ENCODE peak calls at places on chromosomes 3 and 15, in seven cellular contexts. Y is stomach, W is GM23338, M is GM12892, H is HCT116, L is HL-60, J is transverse colon. F is an unnamed sample.

GRCh38 chr3:174495928-174496327 is 363.2 kb upstream of the NAALADL2 start:
- DNase-seq in Y (no peak), W (no peak), M (no peak), H (no peak), L (no peak), J (no peak), F (no peak)

GRCh38 chr3:141707741-141708203 is 30.3 kb upstream of the RNF7 start:
- DNase-seq in Y (no peak), W (no peak), M (no peak), H (no peak), L (no peak), J (no peak), F (no peak)

GRCh38 chr15:88912500-88912921 is 668 bp downstream of the MFGE8 start:
- DNase-seq in Y (no peak), W (peak; percentile 24), M (no peak), H (no peak), L (no peak), J (no peak), F (no peak)

GRCh38 chr3:86245360-86245759 is 745.6 kb downstream of the VGLL3 start:
- DNase-seq in Y (no peak), W (peak; percentile 55), M (no peak), H (no peak), L (no peak), J (no peak), F (no peak)

GRCh38 chr3:29764603-29765254 is 483.9 kb downstream of the RBMS3 start:
- DNase-seq in Y (no peak), W (no peak), M (no peak), H (peak; percentile 16), L (no peak), J (no peak), F (no peak)

GRCh38 chr15:96342611-96343528 is 12.4 kb downstream of the NR2F2 start:
- DNase-seq in Y (no peak), W (peak; percentile 44), M (no peak), H (no peak), L (no peak), J (no peak), F (no peak)

GRCh38 chr3:151016421-151016820 is 43.9 kb upstream of the CLRN1 start:
- DNase-seq in Y (no peak), W (no peak), M (no peak), H (no peak), L (no peak), J (no peak), F (no peak)

GRCh38 chr3:170496026-170496867 is 77.6 kb downstream of the CLDN11 start:
- DNase-seq in Y (no peak), W (peak; percentile 65), M (no peak), H (no peak), L (no peak), J (no peak), F (peak; percentile 69)

GRCh38 chr3:174533286-174533685 is 325.8 kb upstream of the NAALADL2 start:
- DNase-seq in Y (no peak), W (no peak), M (no peak), H (no peak), L (no peak), J (no peak), F (no peak)

GRCh38 chr3:194989251-194989650 is 281.7 kb downstream of the XXYLT1 start:
- DNase-seq in Y (no peak), W (no peak), M (no peak), H (no peak), L (no peak), J (no peak), F (no peak)

GRCh38 chr3:194988495-194989165 is 282.3 kb downstream of the XXYLT1 start:
- DNase-seq in Y (no peak), W (no peak), M (no peak), H (no peak), L (no peak), J (no peak), F (no peak)

GRCh38 chr3:194987571-194988494 is 283.1 kb downstream of the XXYLT1 start:
- DNase-seq in Y (no peak), W (no peak), M (no peak), H (no peak), L (no peak), J (no peak), F (no peak)

GRCh38 chr3:194991338-194991654 is 279.7 kb downstream of the XXYLT1 start:
- DNase-seq in Y (no peak), W (no peak), M (no peak), H (no peak), L (no peak), J (no peak), F (no peak)

DNA sequence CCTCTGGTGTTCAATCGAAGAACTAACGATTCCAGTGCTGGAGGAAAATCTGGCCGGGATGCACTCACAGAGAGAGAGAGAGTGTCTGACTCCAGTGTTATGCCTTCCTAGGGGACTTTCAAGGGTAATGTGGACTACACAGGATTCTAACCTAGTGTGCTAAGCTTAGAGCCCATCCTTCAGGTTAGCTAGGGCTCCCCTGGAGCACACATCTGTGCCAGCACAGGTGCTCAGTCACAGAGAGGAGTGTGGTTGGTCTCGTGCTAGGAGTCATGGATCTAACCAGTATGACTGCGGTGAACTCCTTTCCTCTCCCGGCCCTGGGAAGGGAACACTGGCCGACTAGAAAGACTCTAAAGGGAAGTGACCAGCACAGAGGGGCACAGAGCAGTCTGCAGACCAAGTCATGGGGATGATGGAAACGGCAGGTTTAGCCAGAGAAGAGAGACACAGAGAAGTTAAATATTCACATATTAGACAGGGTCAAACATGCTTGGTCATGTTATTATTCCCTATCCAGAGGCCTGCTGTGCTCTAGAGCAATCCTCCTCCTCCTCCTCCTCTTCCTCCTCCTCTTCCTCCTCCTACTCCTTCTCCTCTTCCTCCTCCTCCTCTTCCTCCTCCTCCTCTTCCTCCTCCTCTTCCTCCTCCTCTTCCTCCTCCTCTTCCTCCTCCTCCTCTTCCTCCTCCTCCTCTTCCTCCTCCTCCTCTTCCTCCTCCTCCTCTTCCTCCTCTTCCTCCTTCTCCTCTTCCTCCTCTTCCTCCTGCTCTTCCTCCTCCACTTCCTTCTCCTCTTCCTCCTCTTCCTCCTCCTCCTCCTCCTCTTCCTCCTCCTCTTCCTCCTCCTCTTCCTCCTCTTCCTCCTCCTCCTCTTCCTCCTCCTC is 280.3 kb downstream of the XXYLT1 start:
- DNase-seq in Y (no peak), W (no peak), M (no peak), H (no peak), L (no peak), J (no peak), F (no peak)
- TF ChIP-seq POLR2AphosphoS5 in Y (no peak), W (no peak), M (no peak), H (no peak), L (no peak), J (no peak), F (no peak)

GRCh38 chr3:135929670-135930069 is 35.9 kb upstream of the PPP2R3A start:
- DNase-seq in Y (no peak), W (no peak), M (no peak), H (no peak), L (no peak), J (peak; percentile 15), F (no peak)

GRCh38 chr3:135924506-135924905 is 41.0 kb upstream of the PPP2R3A start:
- DNase-seq in Y (no peak), W (no peak), M (no peak), H (no peak), L (no peak), J (no peak), F (no peak)

GRCh38 chr3:135926664-135927063 is 38.9 kb upstream of the PPP2R3A start:
- DNase-seq in Y (no peak), W (no peak), M (no peak), H (no peak), L (no peak), J (no peak), F (no peak)

GRCh38 chr3:135930243-135930642 is 35.3 kb upstream of the PPP2R3A start:
- DNase-seq in Y (no peak), W (no peak), M (no peak), H (no peak), L (no peak), J (no peak), F (no peak)

DNA sequence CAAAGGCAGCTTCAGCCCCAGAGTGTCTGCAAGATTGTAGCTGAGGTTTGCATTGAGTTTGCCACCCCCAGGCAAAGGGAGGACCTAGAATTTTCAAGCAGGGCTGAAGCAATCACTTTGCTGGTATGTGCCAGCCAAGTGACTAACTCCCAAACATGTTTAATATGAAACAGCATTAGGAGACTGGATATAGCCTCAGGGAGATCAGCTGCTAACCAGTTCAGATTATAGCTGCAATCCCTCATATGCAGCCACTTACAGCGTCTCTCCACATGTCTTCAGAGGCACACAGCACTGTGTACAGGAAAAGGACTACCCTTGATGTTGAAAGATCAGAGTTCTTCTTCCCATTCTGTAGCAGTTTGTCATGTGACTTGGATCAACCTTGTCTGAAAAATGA is 38.4 kb upstream of the PPP2R3A start:
- DNase-seq in Y (no peak), W (no peak), M (no peak), H (no peak), L (no peak), J (no peak), F (no peak)
- TF ChIP-seq POLR2AphosphoS5 in Y (no peak), W (no peak), M (no peak), H (no peak), L (no peak), J (no peak), F (no peak)

DNA sequence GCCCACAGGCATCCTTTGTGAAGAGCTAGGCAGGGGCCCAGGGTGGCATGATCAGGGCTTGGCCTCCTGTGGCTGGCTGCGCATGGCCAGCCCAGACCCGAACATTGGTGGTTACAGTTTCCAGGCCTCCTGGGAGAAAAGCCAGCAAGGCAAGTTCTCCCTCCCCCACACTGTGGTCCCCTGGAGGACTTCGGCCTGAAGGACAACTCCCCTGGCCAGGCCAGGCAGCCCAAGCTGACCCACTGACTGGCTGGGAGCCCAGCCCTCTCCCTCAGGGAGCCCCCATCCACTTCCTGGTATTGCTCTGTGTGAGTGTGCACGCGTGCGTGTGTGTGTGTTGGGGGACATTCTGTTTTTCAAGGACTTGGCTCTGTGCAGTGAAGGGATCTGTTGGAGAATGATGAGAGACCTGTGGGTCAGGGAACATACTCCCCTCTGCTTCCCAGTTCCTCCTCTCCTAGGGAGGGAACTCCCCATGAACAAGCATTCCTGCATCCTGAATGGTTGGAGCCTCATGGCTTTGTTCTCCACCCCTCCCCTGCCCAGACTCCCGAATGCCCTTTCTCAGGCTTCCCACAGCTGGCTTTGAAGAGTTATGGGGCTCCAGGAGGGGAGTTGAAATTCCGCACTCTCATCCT is 29.5 kb downstream of the CORO2B start:
- DNase-seq in Y (no peak), W (peak; percentile 62), M (no peak), H (no peak), L (no peak), J (peak; percentile 29), F (no peak)
- TF ChIP-seq POLR2AphosphoS5 in Y (peak; percentile 33), W (no peak), M (no peak), H (no peak), L (no peak), J (peak; percentile 33), F (no peak)

GRCh38 chr15:63803106-63803886 is 30.5 kb downstream of the HERC1 start:
- DNase-seq in Y (no peak), W (no peak), M (no peak), H (no peak), L (no peak), J (no peak), F (no peak)

GRCh38 chr15:63800739-63801138 is 33.0 kb downstream of the HERC1 start:
- DNase-seq in Y (no peak), W (peak; percentile 35), M (no peak), H (no peak), L (no peak), J (no peak), F (no peak)

GRCh38 chr15:63800245-63800644 is 33.5 kb downstream of the HERC1 start:
- DNase-seq in Y (no peak), W (no peak), M (no peak), H (no peak), L (no peak), J (no peak), F (no peak)

GRCh38 chr15:63801910-63802309 is 31.8 kb downstream of the HERC1 start:
- DNase-seq in Y (no peak), W (no peak), M (no peak), H (no peak), L (no peak), J (no peak), F (no peak)

GRCh38 chr15:63801171-63801570 is 32.6 kb downstream of the HERC1 start:
- DNase-seq in Y (no peak), W (no peak), M (no peak), H (no peak), L (no peak), J (no peak), F (no peak)
- TF ChIP-seq POLR2AphosphoS5 in Y (no peak), W (no peak), M (no peak), H (no peak), L (no peak), J (no peak), F (no peak)